ENCODE peak calls at places on chromosomes 16 and 17, in six cellular contexts. P is heart right ventricle; S is dorsolateral prefrontal cortex; Z is T-helper 2 cell; R is activated gamma-delta T cell; K is activated naive CD8-positive, alpha-beta T cell treated with anti-CD3 and anti-CD28 coated beads, Interleukin-2, amount 50 U/mL, for 24 hours. W is an unnamed sample.
A peak's percentile ranks its signal among the peaks of the same experiment; 100 is the strongest.

GRCh38 chr17:75652934-75653549 is 13.9 kb downstream of the RECQL5 start:
- DNase-seq in P (no peak), S (no peak), Z (no peak), R (no peak), K (peak; percentile 39), W (no peak)

GRCh38 chr17:72446525-72447250 is 325.9 kb downstream of the SOX9 start:
- DNase-seq in P (no peak), S (no peak), Z (no peak), R (no peak), K (no peak), W (no peak)

GRCh38 chr17:59001158-59001814 is 105.4 kb downstream of the TRIM37 start:
- DNase-seq in P (peak; percentile 54), S (peak; percentile 34), Z (no peak), R (no peak), K (peak; percentile 69), W (no peak)

GRCh38 chr17:57657211-57657610 is 87.9 kb downstream of the CCDC182 start:
- DNase-seq in P (no peak), S (no peak), Z (no peak), R (no peak), K (no peak), W (no peak)

GRCh38 chr17:31323551-31323950 is 2.1 kb upstream of the EVI2A start:
- DNase-seq in P (no peak), S (no peak), Z (no peak), R (no peak), K (no peak), W (no peak)

GRCh38 chr17:3894927-3895343 is 2.1 kb upstream of the CAMKK1 start:
- DNase-seq in P (peak; percentile 69), S (no peak), Z (no peak), R (no peak), K (no peak), W (peak; percentile 85)

GRCh38 chr17:32625971-32626370 is 139.2 kb downstream of the CDK5R1 start:
- DNase-seq in P (no peak), S (peak; percentile 57), Z (no peak), R (no peak), K (no peak), W (no peak)

GRCh38 chr16:31421587-31421986 is 6.6 kb downstream of the COX6A2 start:
- DNase-seq in P (no peak), S (no peak), Z (no peak), R (no peak), K (peak; percentile 67), W (no peak)

GRCh38 chr17:19534562-19535149 is 1.0 kb downstream of the SLC47A1 start:
- DNase-seq in P (no peak), S (no peak), Z (no peak), R (no peak), K (peak; percentile 24), W (no peak)

GRCh38 chr16:73390936-73391335 is 343.0 kb upstream of the ZFHX3 start:
- DNase-seq in P (no peak), S (no peak), Z (no peak), R (no peak), K (no peak), W (peak; percentile 7)

GRCh38 chr17:79192503-79193500 is 118.2 kb downstream of the ENGASE start:
- DNase-seq in P (peak; percentile 26), S (no peak), Z (no peak), R (no peak), K (peak; percentile 37), W (no peak)

GRCh38 chr16:22347100-22347820 is 27.2 kb downstream of the CDR2 start:
- DNase-seq in P (peak; percentile 41), S (no peak), Z (no peak), R (no peak), K (no peak), W (no peak)

W was measured in upper lobe of left lung.